ENCODE peak calls at places on chromosomes 5 and 9, in seven cellular contexts. Z is body of pancreas, Y is endothelial cell of umbilical vein, W is H54, A is K562, M is adrenal gland, V is GM12892. R is an unnamed sample.
A peak's percentile ranks its signal among the peaks of the same experiment; 100 is the strongest.

GRCh38 chr5:116498478-116498877 is 76.1 kb downstream of the SEMA6A start:
- DNase-seq in Y (no peak), V (no peak), W (no peak), Z (no peak), A (no peak), M (no peak), R (no peak)

GRCh38 chr5:97162045-97162444 is 19.6 kb upstream of the LIX1 start:
- DNase-seq in M (peak; percentile 86), A (peak; percentile 44), Z (peak; percentile 66), V (no peak), W (no peak), Y (peak; percentile 86), R (peak; percentile 90)

GRCh38 chr5:139404484-139404840 is 573 bp upstream of the SPATA24 start:
- DNase-seq in A (no peak), V (no peak), Y (no peak), M (no peak), Z (no peak), W (no peak), R (no peak)

GRCh38 chr5:161040818-161041217 is 188.8 kb upstream of the ATP10B start:
- DNase-seq in Y (no peak), W (no peak), M (no peak), Z (no peak), V (no peak), A (no peak), R (no peak)

GRCh38 chr5:150129813-150130492 is 25.7 kb downstream of the PDGFRB start:
- DNase-seq in V (peak; percentile 77), M (peak; percentile 89), Y (peak; percentile 65), Z (peak; percentile 80), W (peak; percentile 78), A (peak; percentile 90), R (peak; percentile 76)

GRCh38 chr5:114411380-114411931 is 49.6 kb downstream of the KCNN2 start:
- DNase-seq in V (no peak), M (no peak), Z (no peak), W (no peak), Y (no peak), A (no peak), R (no peak)

GRCh38 chr5:181242031-181242451 is 1.7 kb downstream of the RACK1 start:
- DNase-seq in A (no peak), W (no peak), Z (no peak), M (no peak), Y (no peak), V (no peak), R (no peak)

GRCh38 chr5:72949481-72949880 is 6.4 kb upstream of the FCHO2 start:
- DNase-seq in V (no peak), Y (no peak), Z (no peak), A (no peak), M (no peak), W (no peak), R (no peak)

GRCh38 chr5:158471179-158471924 is 612.4 kb upstream of the CLINT1 start:
- DNase-seq in W (no peak), Y (no peak), A (no peak), M (no peak), Z (peak; percentile 70), V (no peak), R (no peak)

GRCh38 chr9:23120630-23121029 is 674.0 kb downstream of the DMRTA1 start:
- DNase-seq in M (no peak), A (no peak), W (no peak), V (no peak), Z (no peak), Y (no peak), R (no peak)

GRCh38 chr9:92764988-92765936 is 629 bp upstream of the BICD2 start:
- DNase-seq in Z (peak; percentile 99), Y (peak; percentile 98), M (peak; percentile 99), V (peak; percentile 95), W (peak; percentile 98), A (peak; percentile 96), R (peak; percentile 97)
- TF ChIP-seq POLR2A in Z (peak; percentile 94), Y (peak; percentile 64), M (peak; percentile 94), V (peak; percentile 86), W (peak; percentile 62), A (peak; percentile 94), R (peak; percentile 84)

DNA sequence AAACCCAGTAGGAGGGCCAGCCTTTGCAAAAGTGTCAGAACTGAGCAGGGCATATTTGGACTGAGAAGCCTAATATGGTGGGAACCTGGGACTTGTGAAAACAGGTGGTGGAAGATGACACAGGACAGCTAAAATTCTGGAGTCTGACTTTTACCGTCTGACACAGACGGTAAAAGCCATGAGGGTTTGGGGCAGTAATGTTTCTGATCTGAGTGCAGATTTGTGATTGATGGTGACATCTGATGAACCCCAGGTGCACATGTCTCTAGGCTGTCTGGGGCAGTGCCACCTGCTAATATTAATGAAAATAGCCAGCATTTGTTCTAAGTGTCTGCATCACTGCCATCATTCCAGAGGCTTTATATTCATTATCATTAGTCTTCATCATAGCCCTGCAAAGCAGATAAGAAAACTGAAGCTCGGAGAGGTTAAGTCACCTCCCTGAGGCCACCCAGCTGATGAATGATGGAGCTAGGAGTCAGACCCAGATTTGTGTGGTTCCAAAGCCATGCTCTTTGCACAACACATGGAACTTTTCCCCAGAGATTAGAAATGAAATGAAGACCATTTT is 65.5 kb upstream of the CXCL14 start:
- DNase-seq in Z (no peak), V (no peak), M (no peak), Y (no peak), A (no peak), W (no peak), R (no peak)
- TF ChIP-seq POLR2A in Z (no peak), V (no peak), M (no peak), Y (no peak), A (no peak), W (no peak), R (no peak)

GRCh38 chr9:134333234-134333873 is 7.1 kb downstream of the RXRA start:
- DNase-seq in Z (peak; percentile 59), M (peak; percentile 85), A (no peak), W (no peak), V (no peak), Y (no peak), R (no peak)
- TF ChIP-seq POLR2A in Z (no peak), M (no peak), A (no peak), W (no peak), V (no peak), Y (no peak), R (no peak)

GRCh38 chr9:131273791-131274673 is 2.3 kb downstream of the FAM78A start:
- DNase-seq in V (no peak), Z (no peak), A (peak; percentile 83), Y (peak; percentile 64), W (no peak), M (no peak), R (peak; percentile 57)
- TF ChIP-seq POLR2A in V (peak; percentile 31), Z (no peak), A (no peak), Y (no peak), W (no peak), M (no peak), R (no peak)

DNA sequence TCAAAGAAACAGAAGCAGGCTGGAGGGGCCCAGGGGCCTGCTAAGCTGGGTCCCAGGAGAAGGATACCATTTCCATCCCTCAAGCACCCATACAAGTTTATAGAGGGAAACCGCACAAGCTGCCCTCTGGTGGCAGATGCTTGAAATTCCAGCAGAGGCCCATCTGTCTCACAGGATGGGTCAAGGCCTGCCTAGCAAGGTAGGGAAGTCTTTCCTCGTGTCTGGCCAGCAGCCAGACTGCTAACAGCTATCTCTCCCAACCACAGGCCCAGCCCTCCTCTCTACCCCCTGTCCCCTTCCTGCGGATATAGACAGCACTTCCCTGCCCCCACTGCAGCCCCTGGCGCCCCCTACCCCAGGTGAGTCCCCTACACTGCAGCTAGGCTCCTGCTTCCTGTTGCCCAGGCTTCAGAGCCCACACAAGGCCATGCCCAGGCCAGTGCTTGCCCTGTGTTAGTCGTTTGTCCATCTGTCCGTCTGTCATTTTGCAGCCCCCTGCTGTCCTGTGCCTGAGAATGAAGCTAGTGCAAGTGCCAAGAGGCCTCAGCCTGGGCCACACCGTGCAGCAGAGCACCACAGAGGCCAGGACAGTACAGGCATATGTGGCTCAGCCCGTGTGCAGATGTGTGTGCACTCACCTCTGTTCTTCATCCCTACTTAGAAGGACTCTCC is 26.2 kb downstream of the TCF7 start:
- DNase-seq in A (peak; percentile 82), W (no peak), V (no peak), Z (peak; percentile 77), M (peak; percentile 95), Y (peak; percentile 63), R (peak; percentile 89)
- TF ChIP-seq POLR2A in A (no peak), W (no peak), V (no peak), Z (no peak), M (no peak), Y (no peak), R (no peak)

GRCh38 chr5:157143127-157143959 is 678 bp upstream of the MED7 start:
- DNase-seq in V (peak; percentile 32), Z (peak; percentile 47), W (peak; percentile 22), M (peak; percentile 79), A (peak; percentile 27), Y (no peak), R (peak; percentile 92)
- TF ChIP-seq POLR2A in V (peak; percentile 31), Z (peak; percentile 70), W (no peak), M (no peak), A (no peak), Y (no peak), R (peak; percentile 85)